ENCODE peak calls at places on chromosomes 6 and 20, in six cellular contexts. H, D, O, W, K and P are unnamed samples.

GRCh38 chr6:134932121-134932520 is 17.8 kb downstream of the ALDH8A1 start:
- DNase-seq in H (no peak), D (no peak), O (no peak), W (no peak), K (no peak), P (no peak)

GRCh38 chr6:38155576-38156204 is 336.2 kb downstream of the ZFAND3 start:
- DNase-seq in H (no peak), D (no peak), O (no peak), W (no peak), K (no peak), P (no peak)

GRCh38 chr6:141562801-141563763 is 569.6 kb upstream of the GJE1 start:
- DNase-seq in H (peak), D (peak), O (peak), W (peak), K (peak), P (peak)

GRCh38 chr6:123830110-123830509 is 26.4 kb downstream of the NKAIN2 start:
- DNase-seq in H (no peak), D (no peak), O (no peak), W (no peak), K (no peak), P (no peak)

GRCh38 chr6:100382031-100382430 is 82.7 kb downstream of the SIM1 start:
- DNase-seq in H (no peak), D (no peak), O (peak), W (no peak), K (no peak), P (no peak)

GRCh38 chr20:54293526-54293925 is 85.6 kb downstream of the PFDN4 start:
- DNase-seq in H (no peak), D (no peak), O (no peak), W (no peak), K (no peak), P (no peak)

GRCh38 chr20:38217791-38218565 is 42.6 kb downstream of the KIAA1755 start:
- DNase-seq in H (no peak), D (peak), O (peak), W (no peak), K (no peak), P (no peak)

GRCh38 chr6:130928993-130929678 is 101.9 kb downstream of the SMLR1 start:
- DNase-seq in H (no peak), D (no peak), O (peak), W (no peak), K (no peak), P (no peak)

GRCh38 chr6:157548635-157549467 is 167.9 kb downstream of the ZDHHC14 start:
- DNase-seq in H (no peak), D (no peak), O (no peak), W (no peak), K (no peak), P (no peak)

GRCh38 chr20:11797161-11797560 is 120.5 kb upstream of the BTBD3 start:
- DNase-seq in H (no peak), D (no peak), O (no peak), W (no peak), K (no peak), P (no peak)

GRCh38 chr20:31661625-31662371 is 24.1 kb downstream of the COX4I2 start:
- DNase-seq in H (peak), D (peak), O (peak), W (peak), K (peak), P (peak)

GRCh38 chr6:170403451-170403850 is 96.9 kb downstream of the FAM120B start:
- DNase-seq in H (no peak), D (peak), O (peak), W (no peak), K (no peak), P (no peak)

GRCh38 chr6:128554302-128554701 is 33.9 kb upstream of the PTPRK start:
- DNase-seq in H (no peak), D (no peak), O (no peak), W (no peak), K (no peak), P (no peak)

GRCh38 chr6:157586476-157587126 is 205.6 kb downstream of the ZDHHC14 start:
- DNase-seq in H (no peak), D (no peak), O (no peak), W (no peak), K (no peak), P (no peak)

GRCh38 chr6:156795825-156796224 is 18.6 kb downstream of the ARID1B start:
- DNase-seq in H (no peak), D (no peak), O (peak), W (no peak), K (no peak), P (no peak)

GRCh38 chr20:37990571-37991151 is 42.6 kb downstream of the TTI1 start:
- DNase-seq in H (no peak), D (peak), O (peak), W (no peak), K (peak), P (no peak)

GRCh38 chr6:35443341-35444030 is 8.7 kb upstream of the FANCE start:
- DNase-seq in H (no peak), D (peak), O (no peak), W (no peak), K (no peak), P (no peak)

GRCh38 chr20:7155282-7155681 is 387.8 kb downstream of the BMP2 start:
- DNase-seq in H (no peak), D (no peak), O (no peak), W (no peak), K (no peak), P (no peak)

GRCh38 chr20:11544029-11544678 is 373.5 kb upstream of the BTBD3 start:
- DNase-seq in H (no peak), D (peak), O (peak), W (no peak), K (no peak), P (no peak)

GRCh38 chr6:146210406-146211068 is 181.7 kb downstream of the GRM1 start:
- DNase-seq in H (no peak), D (no peak), O (no peak), W (no peak), K (no peak), P (no peak)